ENCODE peak calls at places on chromosomes 11 and 22, in seven cellular contexts. One of them, this sample, is unnamed.

GRCh38 chr11:9003573-9004309 is at the start of gene NRIP3:
- DNase-seq in SK-N-SH: peak; percentile 94
- DNase-seq in K562: peak; percentile 91
- DNase-seq in H1: peak; percentile 13
- DNase-seq in HCT116: no peak
- DNase-seq in GM12878: no peak
- DNase-seq in HepG2: no peak
- DNase-seq in this sample: peak; percentile 32

GRCh38 chr11:77406396-77406795 is 67.5 kb downstream of the PAK1 start:
- DNase-seq in SK-N-SH: no peak
- DNase-seq in K562: no peak
- DNase-seq in H1: no peak
- DNase-seq in HCT116: no peak
- DNase-seq in GM12878: no peak
- DNase-seq in HepG2: no peak
- DNase-seq in this sample: no peak

GRCh38 chr11:35146074-35146521 is 7.1 kb downstream of the CD44 start:
- DNase-seq in SK-N-SH: no peak
- DNase-seq in K562: no peak
- DNase-seq in H1: no peak
- DNase-seq in HCT116: no peak
- DNase-seq in GM12878: peak; percentile 83
- DNase-seq in HepG2: no peak
- DNase-seq in this sample: no peak

GRCh38 chr11:73578786-73579185 is 19.1 kb downstream of the FAM168A start:
- DNase-seq in SK-N-SH: no peak
- DNase-seq in K562: no peak
- DNase-seq in H1: no peak
- DNase-seq in HCT116: no peak
- DNase-seq in GM12878: peak; percentile 37
- DNase-seq in HepG2: peak; percentile 38
- DNase-seq in this sample: peak; percentile 67

GRCh38 chr11:38252620-38253019 is 1654.6 kb upstream of the RAG2 start:
- DNase-seq in SK-N-SH: no peak
- DNase-seq in K562: no peak
- DNase-seq in H1: no peak
- DNase-seq in HCT116: no peak
- DNase-seq in GM12878: no peak
- DNase-seq in HepG2: no peak
- DNase-seq in this sample: no peak

GRCh38 chr11:71563401-71563800 is 2.0 kb upstream of the KRTAP5-10 start:
- DNase-seq in SK-N-SH: peak; percentile 65
- DNase-seq in K562: peak; percentile 41
- DNase-seq in H1: peak; percentile 7
- DNase-seq in HCT116: peak; percentile 51
- DNase-seq in GM12878: no peak
- DNase-seq in HepG2: peak; percentile 58
- DNase-seq in this sample: peak; percentile 54

GRCh38 chr11:9347100-9347499 is 32.7 kb upstream of the TMEM41B start:
- DNase-seq in SK-N-SH: no peak
- DNase-seq in K562: peak; percentile 20
- DNase-seq in H1: no peak
- DNase-seq in HCT116: no peak
- DNase-seq in GM12878: no peak
- DNase-seq in HepG2: no peak
- DNase-seq in this sample: peak; percentile 39

GRCh38 chr11:45856044-45856468 is 8.8 kb downstream of the CRY2 start:
- DNase-seq in SK-N-SH: no peak
- DNase-seq in K562: no peak
- DNase-seq in H1: no peak
- DNase-seq in HCT116: no peak
- DNase-seq in GM12878: no peak
- DNase-seq in HepG2: no peak
- DNase-seq in this sample: no peak

GRCh38 chr11:124900464-124900863 is 2.8 kb upstream of the ROBO4 start:
- DNase-seq in SK-N-SH: peak; percentile 5
- DNase-seq in K562: no peak
- DNase-seq in H1: no peak
- DNase-seq in HCT116: peak; percentile 23
- DNase-seq in GM12878: no peak
- DNase-seq in HepG2: peak; percentile 25
- DNase-seq in this sample: no peak

GRCh38 chr22:20994902-20995241 is 7.0 kb downstream of the THAP7 start:
- DNase-seq in SK-N-SH: no peak
- DNase-seq in K562: no peak
- DNase-seq in H1: no peak
- DNase-seq in HCT116: no peak
- DNase-seq in GM12878: no peak
- DNase-seq in HepG2: no peak
- DNase-seq in this sample: no peak

GRCh38 chr11:85627332-85627997 is at the start of gene DLG2:
- DNase-seq in SK-N-SH: peak; percentile 21
- DNase-seq in K562: no peak
- DNase-seq in H1: no peak
- DNase-seq in HCT116: no peak
- DNase-seq in GM12878: no peak
- DNase-seq in HepG2: no peak
- DNase-seq in this sample: no peak
- TF ChIP-seq JUND in SK-N-SH: no peak
- TF ChIP-seq JUND in K562: no peak
- TF ChIP-seq JUND in H1: no peak
- TF ChIP-seq JUND in HCT116: no peak
- TF ChIP-seq JUND in GM12878: no peak
- TF ChIP-seq JUND in HepG2: no peak
- TF ChIP-seq JUND in this sample: no peak

GRCh38 chr11:66951927-66952337 is 6.3 kb downstream of the PC start:
- DNase-seq in SK-N-SH: peak; percentile 91
- DNase-seq in K562: no peak
- DNase-seq in H1: no peak
- DNase-seq in HCT116: no peak
- DNase-seq in GM12878: no peak
- DNase-seq in HepG2: no peak
- DNase-seq in this sample: no peak

GRCh38 chr11:66951135-66951534 is 7.0 kb downstream of the PC start:
- DNase-seq in SK-N-SH: no peak
- DNase-seq in K562: no peak
- DNase-seq in H1: no peak
- DNase-seq in HCT116: no peak
- DNase-seq in GM12878: no peak
- DNase-seq in HepG2: no peak
- DNase-seq in this sample: no peak

GRCh38 chr11:66953431-66953833 is 4.8 kb downstream of the PC start:
- DNase-seq in SK-N-SH: no peak
- DNase-seq in K562: no peak
- DNase-seq in H1: no peak
- DNase-seq in HCT116: no peak
- DNase-seq in GM12878: no peak
- DNase-seq in HepG2: no peak
- DNase-seq in this sample: no peak

DNA sequence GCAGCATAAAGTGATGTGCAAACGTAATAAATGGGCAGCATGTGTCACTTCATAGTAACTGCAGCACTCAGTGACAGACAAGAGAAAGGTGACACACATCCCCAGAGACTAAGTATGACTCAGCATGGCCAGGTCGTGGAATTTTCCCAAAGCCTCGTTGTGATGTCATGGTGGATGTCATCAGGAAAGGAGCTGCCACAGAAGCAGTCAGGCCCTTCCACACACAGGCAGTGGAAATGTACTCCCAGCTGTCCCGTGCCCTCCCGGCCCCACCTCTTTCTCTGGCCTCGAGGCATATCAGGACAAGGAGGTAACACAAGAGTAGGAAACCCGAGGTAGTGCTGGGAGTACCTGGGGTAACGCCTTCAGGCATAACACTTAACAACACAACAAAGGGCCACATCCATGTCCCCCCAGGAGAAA is 8.1 kb downstream of the PC start:
- DNase-seq in SK-N-SH: no peak
- DNase-seq in K562: peak; percentile 79
- DNase-seq in H1: no peak
- DNase-seq in HCT116: peak; percentile 90
- DNase-seq in GM12878: no peak
- DNase-seq in HepG2: peak; percentile 87
- DNase-seq in this sample: peak; percentile 94
- TF ChIP-seq JUND in SK-N-SH: peak; percentile 30
- TF ChIP-seq JUND in K562: peak; percentile 90
- TF ChIP-seq JUND in H1: no peak
- TF ChIP-seq JUND in HCT116: peak; percentile 76
- TF ChIP-seq JUND in GM12878: no peak
- TF ChIP-seq JUND in HepG2: no peak
- TF ChIP-seq JUND in this sample: no peak

GRCh38 chr11:69807416-69807815 is 11.8 kb downstream of the FGF3 start:
- DNase-seq in SK-N-SH: no peak
- DNase-seq in K562: no peak
- DNase-seq in H1: no peak
- DNase-seq in HCT116: no peak
- DNase-seq in GM12878: no peak
- DNase-seq in HepG2: no peak
- DNase-seq in this sample: no peak

GRCh38 chr11:69810289-69811118 is 8.7 kb downstream of the FGF3 start:
- DNase-seq in SK-N-SH: no peak
- DNase-seq in K562: no peak
- DNase-seq in H1: no peak
- DNase-seq in HCT116: no peak
- DNase-seq in GM12878: no peak
- DNase-seq in HepG2: no peak
- DNase-seq in this sample: no peak

GRCh38 chr11:69812256-69812655 is 7.0 kb downstream of the FGF3 start:
- DNase-seq in SK-N-SH: no peak
- DNase-seq in K562: no peak
- DNase-seq in H1: no peak
- DNase-seq in HCT116: no peak
- DNase-seq in GM12878: no peak
- DNase-seq in HepG2: no peak
- DNase-seq in this sample: no peak

GRCh38 chr11:69811431-69811830 is 7.8 kb downstream of the FGF3 start:
- DNase-seq in SK-N-SH: no peak
- DNase-seq in K562: no peak
- DNase-seq in H1: no peak
- DNase-seq in HCT116: no peak
- DNase-seq in GM12878: no peak
- DNase-seq in HepG2: no peak
- DNase-seq in this sample: no peak

DNA sequence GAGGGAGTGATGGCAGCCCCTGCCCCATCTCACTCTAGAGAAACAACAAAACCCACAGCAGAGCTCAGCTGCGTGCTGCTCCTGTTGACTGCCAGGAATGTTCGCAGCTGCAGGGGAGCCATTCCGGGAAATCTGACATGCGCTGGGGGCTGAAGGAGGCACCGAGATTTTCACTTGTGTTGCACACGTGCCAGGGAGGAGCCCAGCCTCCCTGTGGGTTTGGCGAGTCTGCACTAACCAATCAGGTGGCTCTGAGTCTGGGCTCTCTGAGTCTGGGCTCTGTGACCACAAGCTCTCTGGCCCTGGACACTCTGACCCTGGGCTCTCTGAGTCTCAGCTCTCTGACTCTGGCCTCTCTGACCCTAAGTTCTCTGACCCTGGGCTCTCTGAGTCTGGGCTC is 10.5 kb downstream of the FGF3 start:
- DNase-seq in SK-N-SH: peak; percentile 64
- DNase-seq in K562: no peak
- DNase-seq in H1: no peak
- DNase-seq in HCT116: no peak
- DNase-seq in GM12878: no peak
- DNase-seq in HepG2: no peak
- DNase-seq in this sample: no peak
- TF ChIP-seq JUND in SK-N-SH: no peak
- TF ChIP-seq JUND in K562: no peak
- TF ChIP-seq JUND in H1: no peak
- TF ChIP-seq JUND in HCT116: no peak
- TF ChIP-seq JUND in GM12878: no peak
- TF ChIP-seq JUND in HepG2: no peak
- TF ChIP-seq JUND in this sample: no peak

DNA sequence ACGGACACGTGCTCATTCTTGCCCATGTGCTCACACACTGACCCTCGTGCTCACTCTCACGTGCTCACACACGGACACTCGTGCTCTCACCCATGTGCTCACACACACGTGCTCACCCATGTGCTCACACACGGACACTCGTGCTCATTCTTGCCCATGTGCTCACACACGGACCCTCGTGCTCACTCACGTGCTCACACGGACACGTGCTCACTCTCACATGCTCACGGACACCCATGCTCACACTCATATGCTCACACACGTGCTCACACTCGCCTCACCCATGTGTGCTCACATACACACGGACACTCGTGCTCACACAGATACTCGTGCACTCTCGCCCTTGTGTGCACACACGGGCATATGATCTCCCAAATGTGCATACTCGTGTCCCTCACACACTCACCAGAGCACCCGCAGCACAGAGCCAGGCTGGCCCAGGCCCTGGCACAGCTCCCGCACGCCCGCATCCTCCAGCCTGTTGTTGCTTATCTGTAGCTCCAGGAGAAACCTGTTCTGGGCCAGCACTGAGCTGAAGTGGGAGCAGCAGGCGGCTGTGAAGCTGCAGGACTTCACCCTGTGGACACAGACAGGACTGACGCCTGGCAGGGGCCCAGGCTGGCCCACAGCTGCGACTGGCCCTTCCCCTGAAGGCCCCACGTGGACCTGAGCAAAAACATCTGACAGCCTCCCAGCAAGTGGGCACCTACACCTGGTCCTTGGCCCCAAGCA is 9.3 kb downstream of the RNH1 start:
- DNase-seq in SK-N-SH: no peak
- DNase-seq in K562: no peak
- DNase-seq in H1: no peak
- DNase-seq in HCT116: no peak
- DNase-seq in GM12878: no peak
- DNase-seq in HepG2: no peak
- DNase-seq in this sample: no peak
- TF ChIP-seq JUND in SK-N-SH: no peak
- TF ChIP-seq JUND in K562: no peak
- TF ChIP-seq JUND in H1: no peak
- TF ChIP-seq JUND in HCT116: no peak
- TF ChIP-seq JUND in GM12878: no peak
- TF ChIP-seq JUND in HepG2: no peak
- TF ChIP-seq JUND in this sample: no peak

GRCh38 chr11:2691991-2692841 is 7.6 kb downstream of the KCNQ1OT1 start:
- DNase-seq in SK-N-SH: no peak
- DNase-seq in K562: no peak
- DNase-seq in H1: no peak
- DNase-seq in HCT116: no peak
- DNase-seq in GM12878: no peak
- DNase-seq in HepG2: peak; percentile 46
- DNase-seq in this sample: peak; percentile 27
- TF ChIP-seq JUND in SK-N-SH: no peak
- TF ChIP-seq JUND in K562: no peak
- TF ChIP-seq JUND in H1: no peak
- TF ChIP-seq JUND in HCT116: no peak
- TF ChIP-seq JUND in GM12878: no peak
- TF ChIP-seq JUND in HepG2: no peak
- TF ChIP-seq JUND in this sample: no peak

GRCh38 chr11:26675233-26675928 is 46.5 kb downstream of the SLC5A12 start:
- DNase-seq in SK-N-SH: no peak
- DNase-seq in K562: no peak
- DNase-seq in H1: no peak
- DNase-seq in HCT116: no peak
- DNase-seq in GM12878: no peak
- DNase-seq in HepG2: no peak
- DNase-seq in this sample: no peak
- TF ChIP-seq JUND in SK-N-SH: no peak
- TF ChIP-seq JUND in K562: no peak
- TF ChIP-seq JUND in H1: no peak
- TF ChIP-seq JUND in HCT116: no peak
- TF ChIP-seq JUND in GM12878: no peak
- TF ChIP-seq JUND in HepG2: no peak
- TF ChIP-seq JUND in this sample: no peak